ENCODE peak calls at places on chromosome 2, in four cellular contexts. U, J, Q and X are unnamed samples.

GRCh38 chr2:55441280-55441892 is 21.7 kb upstream of the CCDC88A start:
- DNase-seq in U (no peak), J (no peak), Q (no peak), X (no peak)

GRCh38 chr2:20282916-20283592 is 58.1 kb upstream of the SDC1 start:
- DNase-seq in J (no peak), U (no peak), Q (no peak), X (no peak)

GRCh38 chr2:20111311-20112131 is 60.1 kb upstream of the LAPTM4A start:
- DNase-seq in Q (no peak), J (no peak), U (no peak), X (no peak)

GRCh38 chr2:202030676-202031075 is 3.0 kb upstream of the FZD7 start:
- DNase-seq in J (no peak), U (no peak), Q (no peak), X (no peak)

GRCh38 chr2:233556756-233557736 is 9.5 kb downstream of the USP40 start:
- DNase-seq in Q (peak; percentile 83), U (no peak), J (no peak), X (no peak)

GRCh38 chr2:43086451-43087221 is 139.8 kb downstream of the ZFP36L2 start:
- DNase-seq in J (peak; percentile 95), Q (peak; percentile 99), U (no peak), X (no peak)

GRCh38 chr2:223944166-223944703 is 900 bp downstream of the WDFY1 start:
- DNase-seq in J (no peak), Q (peak; percentile 54), U (peak; percentile 64), X (peak; percentile 42)

GRCh38 chr2:21854938-21855337 is 731.2 kb downstream of the TDRD15 start:
- DNase-seq in Q (no peak), U (no peak), J (no peak), X (no peak)

GRCh38 chr2:145755019-145755837 is 1235.3 kb upstream of the ZEB2 start:
- DNase-seq in Q (no peak), U (no peak), J (no peak), X (no peak)

GRCh38 chr2:121472465-121472993 is 58.2 kb upstream of the RNU4ATAC start:
- DNase-seq in Q (no peak), U (no peak), J (no peak), X (no peak)

GRCh38 chr2:240374085-240374907 is 61.2 kb upstream of the GPC1 start:
- DNase-seq in Q (peak; percentile 84), U (no peak), J (peak; percentile 95), X (no peak)

GRCh38 chr2:232488097-232488711 is 570 bp upstream of the ECEL1 start:
- DNase-seq in U (peak; percentile 80), Q (no peak), J (no peak), X (no peak)

GRCh38 chr2:131154071-131154531 is 49.0 kb downstream of the PLEKHB2 start:
- DNase-seq in U (peak; percentile 85), Q (peak; percentile 67), J (peak; percentile 85), X (peak; percentile 70)

GRCh38 chr2:36549063-36549662 is 48.8 kb downstream of the FEZ2 start:
- DNase-seq in Q (peak; percentile 72), U (no peak), J (no peak), X (no peak)

GRCh38 chr2:38598200-38598990 is 4.3 kb downstream of the HNRNPLL start:
- DNase-seq in J (no peak), U (no peak), Q (peak; percentile 49), X (no peak)

GRCh38 chr2:10538224-10538894 is 90.2 kb upstream of the ODC1 start:
- DNase-seq in J (peak; percentile 61), U (no peak), Q (peak; percentile 58), X (no peak)

GRCh38 chr2:75025633-75026380 is 67.4 kb downstream of the POLE4 start:
- DNase-seq in J (peak; percentile 44), U (no peak), Q (peak; percentile 29), X (no peak)

GRCh38 chr2:74414913-74415761 is 6.3 kb downstream of the C2orf81 start:
- DNase-seq in J (no peak), U (no peak), Q (no peak), X (no peak)

GRCh38 chr2:68367918-68368656 is 3.0 kb downstream of the PLEK start:
- DNase-seq in J (no peak), Q (no peak), U (no peak), X (no peak)

GRCh38 chr2:16100006-16100405 is 159.7 kb downstream of the MYCN start:
- DNase-seq in Q (no peak), U (no peak), J (peak; percentile 32), X (no peak)

GRCh38 chr2:235433860-235434259 is 60.0 kb upstream of the AGAP1 start:
- DNase-seq in Q (no peak), J (no peak), U (no peak), X (no peak)

GRCh38 chr2:240452471-240453256 is 17.2 kb downstream of the GPC1 start:
- DNase-seq in Q (peak; percentile 56), J (peak; percentile 75), U (peak; percentile 74), X (peak; percentile 79)

GRCh38 chr2:136065384-136065783 is 52.6 kb downstream of the CXCR4 start:
- DNase-seq in U (no peak), Q (no peak), J (no peak), X (no peak)

GRCh38 chr2:102473020-102473419 is at the start of gene SLC9A4:
- DNase-seq in J (peak; percentile 41), U (peak; percentile 49), Q (peak; percentile 46), X (peak; percentile 30)

GRCh38 chr2:239309398-239310245 is 91.2 kb downstream of the HDAC4 start:
- DNase-seq in U (peak; percentile 18), J (no peak), Q (no peak), X (no peak)

GRCh38 chr2:173021939-173022371 is 53.7 kb upstream of the MAP3K20 start:
- DNase-seq in Q (peak; percentile 51), J (peak; percentile 30), U (no peak), X (no peak)

GRCh38 chr2:67209107-67209506 is 188.0 kb upstream of the ETAA1 start:
- DNase-seq in Q (no peak), U (no peak), J (no peak), X (no peak)

GRCh38 chr2:72576861-72577260 is 249.0 kb downstream of the EXOC6B start:
- DNase-seq in U (no peak), J (no peak), Q (no peak), X (no peak)

GRCh38 chr2:70113396-70114100 is 26.3 kb downstream of the PCBP1 start:
- DNase-seq in J (peak; percentile 78), U (no peak), Q (no peak), X (no peak)

GRCh38 chr2:144780983-144781382 is 261.1 kb upstream of the ZEB2 start:
- DNase-seq in Q (peak; percentile 16), U (no peak), J (no peak), X (no peak)

GRCh38 chr2:155021591-155021990 is 323.1 kb downstream of the KCNJ3 start:
- DNase-seq in U (no peak), Q (no peak), J (no peak), X (peak; percentile 2)

GRCh38 chr2:211329882-211330281 is 773.5 kb downstream of the CPS1 start:
- DNase-seq in J (no peak), U (no peak), Q (no peak), X (no peak)

GRCh38 chr2:19759880-19760279 is 141.9 kb downstream of the TTC32 start:
- DNase-seq in J (no peak), U (no peak), Q (no peak), X (no peak)

GRCh38 chr2:26298286-26298637 is 47.7 kb upstream of the SELENOI start:
- DNase-seq in Q (no peak), U (no peak), J (no peak), X (no peak)

GRCh38 chr2:8525582-8526402 is 156.1 kb upstream of the ID2 start:
- DNase-seq in U (peak; percentile 68), J (peak; percentile 40), Q (peak; percentile 18), X (no peak)

GRCh38 chr2:205681836-205682238 is 464 bp upstream of the NRP2 start:
- DNase-seq in Q (peak; percentile 42), J (no peak), U (peak; percentile 42), X (no peak)
- H2BK12ac ChIP-seq in Q (peak overlapping the region; percentile 51), J (peak overlapping the region; percentile 16), U (no peak overlapping the region), X (no peak overlapping the region)

GRCh38 chr2:95158441-95158840 is 1.2 kb downstream of the ZNF514 start:
- DNase-seq in U (no peak), J (no peak), Q (no peak), X (no peak)
- H2AK5ac ChIP-seq in U (no peak overlapping the region), J (no peak overlapping the region), Q (peak overlapping the region; percentile 9), X (peak overlapping the region; percentile 76)

GRCh38 chr2:65231892-65232477 is 4.4 kb downstream of the ACTR2 start:
- DNase-seq in Q (peak; percentile 65), J (peak; percentile 6), U (no peak), X (no peak)
- H3K23ac ChIP-seq in Q (no peak overlapping the region), J (peak overlapping the region; percentile 90), U (no peak overlapping the region), X (no peak overlapping the region)

GRCh38 chr2:216678813-216679657 is 16.3 kb downstream of the IGFBP5 start:
- DNase-seq in J (no peak), Q (no peak), U (no peak), X (no peak)
- H2BK12ac ChIP-seq in J (no peak overlapping the region), Q (peak overlapping the region; percentile 45), U (no peak overlapping the region), X (no peak overlapping the region)

DNA sequence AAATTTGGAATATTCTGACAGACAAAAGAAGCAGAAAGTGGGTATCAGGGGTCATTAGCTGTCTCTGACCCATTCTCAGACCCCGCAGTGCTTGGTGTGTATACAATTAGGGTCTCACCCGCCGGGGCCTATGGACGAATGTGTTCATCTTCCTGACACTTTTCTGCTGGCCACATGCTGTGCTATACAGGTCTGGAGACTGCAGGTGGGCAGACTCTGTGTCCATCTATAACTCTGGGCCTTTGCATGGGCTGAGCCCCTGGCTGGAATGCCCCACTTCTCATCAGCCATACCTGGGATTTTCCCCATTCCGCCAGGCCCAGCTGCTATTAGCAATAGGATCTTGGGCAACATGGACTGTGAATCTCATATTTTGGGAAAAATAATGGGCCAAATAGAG is 212.9 kb downstream of the SH3RF3 start:
- DNase-seq in Q (no peak), U (no peak), J (peak; percentile 37), X (no peak)
- H2AK5ac ChIP-seq in Q (no peak overlapping the region), U (no peak overlapping the region), J (no peak overlapping the region), X (peak overlapping the region; percentile 47)